ENCODE peak calls at places on chromosomes 16 and 17, in four cellular contexts. V is A549, Q is endothelial cell of umbilical vein, L is upper lobe of left lung. N is an unnamed sample.

GRCh38 chr16:52238710-52239109 is 308.2 kb downstream of the TOX3 start:
- DNase-seq in L (no peak), V (no peak), Q (no peak), N (no peak)

GRCh38 chr17:45413498-45413923 is 19.2 kb downstream of the ARHGAP27 start:
- DNase-seq in Q (no peak), V (no peak), L (peak), N (no peak)

GRCh38 chr16:56372938-56373337 is 52.4 kb downstream of the AMFR start:
- DNase-seq in Q (no peak), V (no peak), L (no peak), N (no peak)

GRCh38 chr17:69287168-69287567 is 39.8 kb downstream of the ABCA5 start:
- DNase-seq in L (no peak), Q (no peak), V (peak), N (no peak)

GRCh38 chr16:22022151-22022550 is 14.2 kb downstream of the MOSMO start:
- DNase-seq in Q (no peak), V (no peak), L (no peak), N (no peak)

GRCh38 chr17:65394811-65395472 is 166.5 kb downstream of the AXIN2 start:
- DNase-seq in L (no peak), V (no peak), Q (no peak), N (no peak)

GRCh38 chr17:2218426-2218825 is 85.2 kb downstream of the SMG6 start:
- DNase-seq in Q (no peak), L (no peak), V (no peak), N (no peak)

GRCh38 chr16:59459811-59460210 is 725.7 kb upstream of the GOT2 start:
- DNase-seq in V (no peak), L (no peak), Q (peak), N (no peak)

GRCh38 chr17:50458290-50458689 is 10.4 kb downstream of the CHAD start:
- DNase-seq in L (no peak), V (no peak), Q (no peak), N (no peak)

GRCh38 chr17:47735536-47736011 is 2.5 kb downstream of the TBX21 start:
- DNase-seq in Q (no peak), V (no peak), L (no peak), N (no peak)

GRCh38 chr17:69716571-69716970 is 302.1 kb downstream of the MAP2K6 start:
- DNase-seq in Q (no peak), V (no peak), L (no peak), N (no peak)

GRCh38 chr17:64084086-64084939 is 45.6 kb downstream of the ERN1 start:
- DNase-seq in V (peak), Q (peak), L (peak), N (no peak)
- H3K27ac ChIP-seq in V (peak), Q (no peak), L (no peak), N (no peak)

GRCh38 chr16:30602595-30603277 is 7.5 kb downstream of the ZNF689 start:
- DNase-seq in L (no peak), V (no peak), Q (no peak), N (no peak)
- TF ChIP-seq POLR2A in L (no peak), V (no peak), Q (no peak), N (no peak)

DNA sequence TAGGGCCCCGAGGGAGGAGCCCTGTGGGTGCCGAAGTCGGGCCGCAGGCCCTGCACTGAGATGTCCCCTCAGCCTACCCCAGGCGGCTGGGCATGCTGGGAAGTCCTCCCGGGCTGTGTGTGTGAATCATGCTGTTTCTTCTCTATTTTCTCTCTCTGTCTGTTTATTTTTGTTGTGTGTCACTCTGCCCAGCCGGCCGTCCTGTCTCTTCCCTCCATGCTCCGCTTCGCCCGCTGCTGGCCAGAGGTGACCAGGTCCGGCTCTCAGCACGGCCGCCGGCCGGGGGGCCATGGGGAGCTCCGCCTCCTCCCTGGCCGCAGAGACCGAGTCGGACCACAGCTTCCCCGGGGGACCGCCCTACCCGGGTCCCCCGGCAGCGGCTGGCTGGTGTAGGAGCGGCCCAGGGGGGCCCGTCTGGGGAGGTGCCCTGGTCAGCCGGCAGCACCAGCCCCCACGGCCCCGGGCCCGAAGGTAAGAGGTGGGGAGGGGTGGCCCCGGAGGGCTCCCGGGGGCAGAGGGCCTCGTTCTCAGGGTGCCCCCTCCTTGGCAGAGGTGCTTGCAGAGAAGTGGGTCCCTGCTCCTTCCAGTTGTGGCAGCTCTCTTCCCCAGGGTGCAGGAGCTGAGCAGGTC is 12.5 kb downstream of the CAPN15 start:
- DNase-seq in V (no peak), L (no peak), Q (no peak), N (no peak)
- TF ChIP-seq CTCF in V (no peak), L (no peak), Q (no peak), N (no peak)

DNA sequence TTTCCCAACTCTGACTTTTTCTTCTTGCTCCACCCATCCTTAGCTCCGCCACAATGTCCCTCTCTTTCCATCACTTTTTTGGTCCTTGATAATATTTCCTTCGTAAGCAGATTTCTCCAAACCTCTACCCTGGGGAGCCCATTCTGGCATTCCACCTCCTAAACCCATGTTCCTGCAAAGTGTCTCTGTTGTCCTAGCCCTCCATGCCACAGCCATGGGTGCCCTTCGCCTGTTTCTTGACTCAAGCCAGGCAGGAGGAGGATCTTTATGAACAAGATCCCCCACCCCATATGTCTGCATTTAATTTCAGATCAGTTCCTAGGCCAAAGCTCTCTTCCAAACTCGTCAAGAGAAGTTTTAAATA is 42.3 kb downstream of the GAS7 start:
- DNase-seq in Q (no peak), L (no peak), V (no peak), N (no peak)
- H3K27ac ChIP-seq in Q (no peak), L (peak), V (no peak), N (peak)

DNA sequence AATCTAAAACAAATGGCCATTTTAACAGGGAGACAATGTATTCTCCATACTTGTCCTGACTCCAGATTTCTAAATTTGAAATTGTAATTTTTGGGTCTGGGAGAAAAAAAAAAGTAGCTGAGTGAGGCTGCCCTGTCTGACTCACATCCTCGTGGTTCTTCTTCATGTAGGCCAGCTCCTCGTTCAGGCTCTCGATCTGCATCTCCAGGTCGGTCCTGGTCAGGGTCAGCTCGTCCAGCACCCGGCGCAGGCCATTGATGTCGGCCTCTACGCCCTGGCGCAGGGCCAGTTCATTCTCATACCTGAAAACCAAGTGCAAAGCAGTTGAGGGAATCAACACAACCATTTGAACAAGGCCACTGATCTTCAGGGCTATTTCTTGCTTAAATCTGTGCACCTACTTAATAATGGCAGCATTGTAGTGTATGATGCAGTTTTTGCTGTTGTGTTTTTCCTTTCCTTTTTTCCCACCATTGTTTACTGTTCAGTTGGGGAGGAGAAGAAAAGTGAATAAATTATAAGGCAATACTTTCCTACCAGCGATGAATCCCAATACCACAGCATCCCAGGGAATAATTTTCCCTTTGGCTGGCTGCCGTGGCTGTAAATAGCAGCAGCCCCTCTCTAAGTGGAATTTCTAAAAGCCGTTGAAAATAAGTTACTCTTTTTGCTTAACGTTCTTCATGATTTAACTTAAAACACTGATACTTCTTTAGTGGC is 2.2 kb downstream of the KRT12 start:
- DNase-seq in L (no peak), V (no peak), Q (no peak), N (no peak)
- TF ChIP-seq POLR2A in L (no peak), V (no peak), Q (no peak), N (no peak)